ENCODE peak calls at places on chromosomes 3 and 15, in four cellular contexts. T is neuronal stem cell, A is body of pancreas, D is uterus. Z is an unnamed sample. For H3K4me1, the result is how much of the 10 kb centered on the place peaks cover.

GRCh38 chr3:119305271-119305670 is 11.1 kb downstream of the ARHGAP31 start:
- DNase-seq in A (no peak), D (no peak), T (no peak), Z (no peak)

GRCh38 chr15:76776969-76777368 is 128.2 kb downstream of the SCAPER start:
- DNase-seq in D (no peak), A (no peak), T (no peak), Z (no peak)

GRCh38 chr15:33008284-33009011 is 186.1 kb downstream of the FMN1 start:
- DNase-seq in T (no peak), A (no peak), D (no peak), Z (no peak)

GRCh38 chr15:56732135-56732880 is 1.0 kb downstream of the ZNF280D start:
- DNase-seq in A (no peak), D (no peak), T (peak), Z (no peak)

GRCh38 chr3:63245842-63246241 is 32.3 kb upstream of the SYNPR start:
- DNase-seq in D (no peak), A (no peak), T (no peak), Z (no peak)

GRCh38 chr3:162525052-162525451 is 1028.4 kb downstream of the OTOL1 start:
- DNase-seq in T (no peak), A (no peak), D (no peak), Z (no peak)

GRCh38 chr15:81256916-81257315 is 60.2 kb downstream of the IL16 start:
- DNase-seq in T (no peak), A (no peak), D (no peak), Z (no peak)

GRCh38 chr3:39103324-39103693 is 4.1 kb downstream of the GORASP1 start:
- DNase-seq in A (no peak), D (no peak), T (no peak), Z (no peak)

GRCh38 chr3:153209596-153209995 is 47.6 kb downstream of the RAP2B start:
- DNase-seq in D (no peak), T (no peak), A (no peak), Z (peak)

GRCh38 chr3:71087109-71088018 is 496.2 kb downstream of the FOXP1 start:
- DNase-seq in A (no peak), D (no peak), T (no peak), Z (no peak)

GRCh38 chr3:108041253-108041652 is 49.6 kb downstream of the CD47 start:
- DNase-seq in T (no peak), A (no peak), D (no peak), Z (no peak)

GRCh38 chr15:66702770-66703539 is 919 bp downstream of the SMAD6 start:
- DNase-seq in T (no peak), A (peak), D (no peak), Z (peak)

GRCh38 chr15:41462396-41462795 is 31.3 kb upstream of the ITPKA start:
- DNase-seq in T (no peak), D (no peak), A (no peak), Z (no peak)

GRCh38 chr3:167057586-167057985 is 322.5 kb downstream of the ZBBX start:
- DNase-seq in D (no peak), A (no peak), T (no peak), Z (no peak)

GRCh38 chr3:184082465-184082864 is 14.4 kb upstream of the HTR3E start:
- DNase-seq in T (no peak), D (no peak), A (no peak), Z (no peak)

GRCh38 chr15:38069506-38069905 is 135.1 kb downstream of the TMCO5A start:
- DNase-seq in A (no peak), T (no peak), D (peak), Z (no peak)

GRCh38 chr15:51048308-51048707 is 46.4 kb downstream of the TNFAIP8L3 start:
- DNase-seq in D (no peak), A (no peak), T (no peak), Z (no peak)

GRCh38 chr3:27105904-27106303 is 263.3 kb downstream of the NEK10 start:
- DNase-seq in A (no peak), T (no peak), D (no peak), Z (no peak)

GRCh38 chr3:115937054-115937453 is 313.7 kb downstream of the GAP43 start:
- DNase-seq in A (no peak), D (no peak), T (no peak), Z (no peak)

GRCh38 chr3:28860307-28860706 is 420.6 kb upstream of the RBMS3 start:
- DNase-seq in A (no peak), D (peak), T (no peak), Z (peak)

GRCh38 chr3:10522646-10523303 is 17.4 kb upstream of the ATP2B2 start:
- DNase-seq in A (no peak), D (no peak), T (no peak), Z (no peak)

GRCh38 chr3:102181202-102181920 is 253.5 kb upstream of the ZPLD1 start:
- DNase-seq in T (no peak), A (peak), D (no peak), Z (no peak)

GRCh38 chr3:87625911-87626310 is 349.5 kb upstream of the POU1F1 start:
- DNase-seq in T (no peak), A (no peak), D (no peak), Z (no peak)

GRCh38 chr15:64571857-64572291 is 111.5 kb downstream of the ZNF609 start:
- DNase-seq in D (no peak), A (peak), T (no peak), Z (no peak)

GRCh38 chr3:118447326-118447725 is 587.3 kb downstream of the IGSF11 start:
- DNase-seq in T (no peak), A (no peak), D (no peak), Z (no peak)

GRCh38 chr15:42595641-42596240 is 20.3 kb downstream of the STARD9 start:
- DNase-seq in D (no peak), A (no peak), T (no peak), Z (no peak)

GRCh38 chr3:28317438-28318022 is 31.0 kb upstream of the ZCWPW2 start:
- DNase-seq in T (peak), A (peak), D (no peak), Z (no peak)

GRCh38 chr3:46715507-46716175 is 2.0 kb downstream of the PRSS50 start:
- DNase-seq in A (no peak), D (no peak), T (no peak), Z (peak)

GRCh38 chr3:138950006-138950644 is 3.1 kb downstream of the FOXL2NB start:
- DNase-seq in D (no peak), T (no peak), A (peak), Z (peak)

GRCh38 chr3:17192995-17193394 is 308.2 kb downstream of the PLCL2 start:
- DNase-seq in D (no peak), A (no peak), T (no peak), Z (no peak)

GRCh38 chr15:47609693-47610092 is 107.6 kb upstream of the SEMA6D start:
- DNase-seq in A (no peak), D (no peak), T (no peak), Z (no peak)

GRCh38 chr3:130900959-130901358 is 7.1 kb downstream of the ATP2C1 start:
- DNase-seq in T (no peak), A (no peak), D (no peak), Z (no peak)

DNA sequence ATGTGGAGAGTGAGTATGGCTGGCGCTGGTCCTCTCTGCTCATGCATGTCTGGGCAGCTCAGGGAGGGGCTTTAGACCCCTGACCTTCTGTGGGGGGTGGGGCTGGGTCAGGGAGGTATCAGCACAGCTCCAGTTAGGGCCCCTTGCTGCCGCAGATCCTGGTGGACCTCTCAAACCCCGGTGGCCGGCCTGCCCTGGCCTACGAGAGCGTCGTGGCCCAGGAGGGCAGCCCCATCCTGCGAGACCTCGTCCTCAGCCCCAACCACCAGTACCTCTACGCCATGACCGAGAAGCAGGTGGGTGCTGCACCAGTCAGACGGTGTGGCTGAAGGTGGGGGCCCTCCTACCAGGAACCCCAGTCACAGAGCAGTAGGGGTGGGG is 20.2 kb downstream of the PLXNA1 start:
- DNase-seq in D (no peak), A (no peak), T (no peak), Z (no peak)
- H3K4me1 ChIP-seq in D (under half), A (under half), T (under half), Z (under half)

GRCh38 chr3:189871384-189871783 is 240.2 kb downstream of the TP63 start:
- DNase-seq in D (no peak), T (no peak), A (no peak), Z (no peak)
- H3K4me1 ChIP-seq in D (under half), T (under half), A (under half), Z (under half)

DNA sequence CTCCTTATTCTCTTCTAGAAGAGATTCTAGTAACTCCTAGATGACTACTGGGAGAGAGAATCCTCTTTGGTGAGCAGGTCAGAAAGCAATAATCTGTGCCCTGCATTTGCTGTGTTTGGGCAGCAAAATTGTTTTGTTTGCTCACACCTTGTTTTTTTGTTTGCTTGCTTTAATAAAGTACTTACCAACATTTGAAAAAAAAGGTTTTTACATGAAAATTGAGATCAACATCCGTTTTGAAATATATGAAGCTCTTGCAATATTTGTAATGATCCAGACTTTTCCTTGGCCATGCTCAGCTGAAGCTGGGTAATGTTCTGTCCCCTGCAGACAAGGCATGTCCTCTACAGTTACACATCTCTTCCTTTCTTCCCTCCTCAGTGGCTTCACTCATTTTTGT is 62.2 kb downstream of the DIPK2A start:
- DNase-seq in D (no peak), T (no peak), A (no peak), Z (no peak)
- H3K4me1 ChIP-seq in D (under half), T (under half), A (under half), Z (under half)

GRCh38 chr15:85607141-85607806 is 187.5 kb downstream of the KLHL25 start:
- DNase-seq in D (no peak), T (no peak), A (no peak), Z (no peak)

GRCh38 chr15:85606721-85607120 is 188.0 kb downstream of the KLHL25 start:
- DNase-seq in D (no peak), T (no peak), A (no peak), Z (peak)

GRCh38 chr15:85607842-85608241 is 186.9 kb downstream of the KLHL25 start:
- DNase-seq in T (no peak), A (no peak), D (peak), Z (peak)

GRCh38 chr15:85611361-85611760 is 183.4 kb downstream of the KLHL25 start:
- DNase-seq in D (no peak), A (no peak), T (no peak), Z (no peak)

GRCh38 chr15:85609492-85609891 is 185.2 kb downstream of the KLHL25 start:
- DNase-seq in D (no peak), A (no peak), T (no peak), Z (no peak)
- H3K4me1 ChIP-seq in D (under half), A (under half), T (under half), Z (half or more)

DNA sequence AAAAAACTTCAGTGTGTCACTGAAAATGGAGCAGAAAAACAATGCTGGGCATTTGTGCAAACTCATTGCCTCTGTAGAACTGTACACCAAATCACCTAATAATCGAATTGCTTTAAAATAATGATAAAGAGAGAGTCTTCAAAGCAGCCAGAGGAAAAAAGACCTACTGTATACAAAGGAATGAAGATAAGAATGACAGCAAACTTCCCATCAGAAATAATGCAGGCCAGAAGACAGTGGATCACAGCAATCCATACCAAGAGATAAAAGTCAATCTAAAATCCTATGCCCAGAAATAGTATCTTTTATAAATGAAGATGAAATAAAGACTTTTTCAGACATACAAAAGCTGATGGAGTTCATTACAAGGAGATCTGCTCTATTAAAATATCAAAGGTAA is 134.7 kb upstream of the VEPH1 start:
- DNase-seq in A (no peak), T (no peak), D (no peak), Z (no peak)
- H3K4me1 ChIP-seq in A (under half), T (under half), D (under half), Z (under half)

DNA sequence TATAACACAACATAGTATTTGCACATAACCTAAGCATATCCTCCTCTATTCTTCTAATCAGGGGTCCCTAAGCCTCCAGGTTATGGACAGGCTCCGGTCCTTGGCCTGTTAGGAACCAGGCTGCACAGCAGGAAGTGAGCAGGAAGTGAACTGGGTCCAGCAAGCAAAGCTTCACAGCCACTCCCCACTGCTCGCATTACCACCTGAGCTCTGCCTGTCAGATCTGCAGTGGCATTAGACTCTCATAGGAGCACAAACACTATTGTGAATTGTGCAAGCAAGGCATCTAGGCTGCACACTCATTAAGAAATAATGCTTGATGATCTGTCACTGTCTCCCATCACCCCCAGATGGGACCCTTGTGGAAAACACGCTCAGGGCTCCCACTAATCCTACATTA is 9.8 kb downstream of the MSL2 start:
- DNase-seq in T (no peak), A (peak), D (no peak), Z (no peak)
- H3K4me1 ChIP-seq in T (under half), A (half or more), D (under half), Z (half or more)

GRCh38 chr3:12964713-12965612 is 108.3 kb downstream of the IQSEC1 start:
- DNase-seq in D (no peak), A (peak), T (no peak), Z (no peak)

GRCh38 chr3:12962292-12962691 is 110.9 kb downstream of the IQSEC1 start:
- DNase-seq in D (no peak), A (no peak), T (no peak), Z (no peak)

GRCh38 chr3:12963184-12963868 is 109.9 kb downstream of the IQSEC1 start:
- DNase-seq in A (no peak), D (no peak), T (no peak), Z (no peak)

GRCh38 chr3:12965999-12966846 is 107.0 kb downstream of the IQSEC1 start:
- DNase-seq in A (no peak), D (no peak), T (no peak), Z (no peak)

DNA sequence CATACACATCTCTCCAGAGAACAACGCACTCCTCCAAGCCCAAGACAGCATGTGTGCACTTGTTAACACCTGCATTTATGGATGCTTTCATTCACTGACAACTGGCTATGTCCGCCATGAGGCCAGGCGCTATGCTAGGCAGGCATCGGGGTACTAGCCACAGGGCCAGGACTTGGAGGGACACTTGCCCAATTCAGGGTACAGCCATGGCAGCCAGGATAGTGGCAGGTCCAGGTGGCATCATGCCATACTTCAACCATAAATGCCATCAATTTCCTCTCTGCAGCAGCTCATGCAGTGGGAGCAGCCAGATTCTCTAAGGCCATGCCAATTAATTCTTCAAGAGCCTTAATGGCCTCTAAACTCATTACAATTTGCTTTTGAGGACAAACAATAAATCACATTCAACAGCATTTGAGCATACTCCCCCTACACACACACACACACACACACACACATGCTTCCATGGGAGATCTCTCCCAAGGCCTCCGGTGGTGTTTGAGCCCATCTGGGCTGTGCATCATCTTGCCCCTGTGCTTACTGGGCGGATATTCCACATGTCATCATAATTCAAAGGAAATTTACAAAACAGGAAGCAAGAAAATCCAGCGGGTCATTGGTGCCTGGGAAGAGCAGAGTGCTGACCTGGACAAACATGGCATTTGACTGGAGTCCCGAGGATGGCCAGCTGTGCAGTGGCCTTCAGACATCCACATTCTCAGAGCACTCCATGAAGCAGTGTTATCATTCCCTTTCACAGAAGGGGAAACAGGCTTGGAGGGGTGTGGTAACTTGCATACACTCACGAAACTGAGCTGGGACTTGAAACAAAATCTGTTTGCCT is 109.1 kb downstream of the IQSEC1 start:
- DNase-seq in D (no peak), T (no peak), A (no peak), Z (peak)
- H3K4me1 ChIP-seq in D (under half), T (under half), A (half or more), Z (half or more)

GRCh38 chr3:174477491-174477890 is 381.6 kb upstream of the NAALADL2 start:
- DNase-seq in A (no peak), T (no peak), D (no peak), Z (no peak)

GRCh38 chr3:174488527-174488926 is 370.6 kb upstream of the NAALADL2 start:
- DNase-seq in A (no peak), T (no peak), D (no peak), Z (no peak)

GRCh38 chr3:174480767-174481166 is 378.4 kb upstream of the NAALADL2 start:
- DNase-seq in A (no peak), T (no peak), D (no peak), Z (no peak)

GRCh38 chr3:174483254-174483653 is 375.9 kb upstream of the NAALADL2 start:
- DNase-seq in T (no peak), D (no peak), A (no peak), Z (no peak)
- H3K4me1 ChIP-seq in T (under half), D (under half), A (under half), Z (under half)

GRCh38 chr3:50164481-50164880 is 9.4 kb downstream of the SEMA3F start:
- DNase-seq in D (no peak), T (no peak), A (no peak), Z (no peak)
- H3K4me1 ChIP-seq in D (half or more), T (half or more), A (under half), Z (half or more)

GRCh38 chr3:124883766-124884473 is 3.2 kb downstream of the ITGB5 start:
- DNase-seq in D (no peak), A (no peak), T (peak), Z (no peak)
- H3K4me1 ChIP-seq in D (under half), A (under half), T (under half), Z (half or more)